ENCODE peak calls at places on chromosomes 13 and 19, in eight cellular contexts. One of them, this sample, is unnamed.

GRCh38 chr19:13965377-13965896 is 13.1 kb downstream of the DCAF15 start:
- DNase-seq in progenitor cell of endocrine pancreas: no peak
- DNase-seq in GM23248: no peak
- DNase-seq in NCI-H774: no peak
- DNase-seq in kidney tubule cell: no peak
- DNase-seq in foreskin fibroblast: no peak
- DNase-seq in T-helper 17 cell: no peak
- DNase-seq in astrocyte of the cerebellum: no peak
- DNase-seq in this sample: no peak

GRCh38 chr13:103066079-103066880 is at the start of gene SLC10A2:
- DNase-seq in progenitor cell of endocrine pancreas: no peak
- DNase-seq in GM23248: no peak
- DNase-seq in NCI-H774: no peak
- DNase-seq in kidney tubule cell: peak; percentile 67
- DNase-seq in foreskin fibroblast: no peak
- DNase-seq in T-helper 17 cell: no peak
- DNase-seq in astrocyte of the cerebellum: no peak
- DNase-seq in this sample: no peak

GRCh38 chr13:28077231-28077630 is 23.1 kb downstream of the FLT3 start:
- DNase-seq in progenitor cell of endocrine pancreas: no peak
- DNase-seq in GM23248: no peak
- DNase-seq in NCI-H774: no peak
- DNase-seq in kidney tubule cell: no peak
- DNase-seq in foreskin fibroblast: no peak
- DNase-seq in T-helper 17 cell: no peak
- DNase-seq in astrocyte of the cerebellum: no peak
- DNase-seq in this sample: no peak

GRCh38 chr19:20999731-21000352 is 20.6 kb upstream of the ZNF430 start:
- DNase-seq in progenitor cell of endocrine pancreas: peak; percentile 78
- DNase-seq in GM23248: peak; percentile 97
- DNase-seq in NCI-H774: peak; percentile 76
- DNase-seq in kidney tubule cell: peak; percentile 95
- DNase-seq in foreskin fibroblast: peak; percentile 57
- DNase-seq in T-helper 17 cell: peak; percentile 66
- DNase-seq in astrocyte of the cerebellum: peak; percentile 55
- DNase-seq in this sample: peak; percentile 81

GRCh38 chr19:1467512-1468273 is 11.3 kb downstream of the C19orf25 start:
- DNase-seq in progenitor cell of endocrine pancreas: no peak
- DNase-seq in GM23248: no peak
- DNase-seq in NCI-H774: no peak
- DNase-seq in kidney tubule cell: no peak
- DNase-seq in foreskin fibroblast: no peak
- DNase-seq in T-helper 17 cell: peak; percentile 11
- DNase-seq in astrocyte of the cerebellum: no peak
- DNase-seq in this sample: no peak

GRCh38 chr19:44552324-44552723 is 22.8 kb upstream of the CEACAM20 start:
- DNase-seq in progenitor cell of endocrine pancreas: peak; percentile 43
- DNase-seq in GM23248: peak; percentile 54
- DNase-seq in NCI-H774: no peak
- DNase-seq in kidney tubule cell: peak; percentile 60
- DNase-seq in foreskin fibroblast: no peak
- DNase-seq in T-helper 17 cell: no peak
- DNase-seq in astrocyte of the cerebellum: no peak
- DNase-seq in this sample: no peak

GRCh38 chr13:73991384-73991783 is 142.8 kb downstream of the KLF12 start:
- DNase-seq in progenitor cell of endocrine pancreas: no peak
- DNase-seq in GM23248: no peak
- DNase-seq in NCI-H774: no peak
- DNase-seq in kidney tubule cell: no peak
- DNase-seq in foreskin fibroblast: no peak
- DNase-seq in T-helper 17 cell: no peak
- DNase-seq in astrocyte of the cerebellum: no peak
- DNase-seq in this sample: no peak

GRCh38 chr13:111123649-111124048 is 8.5 kb downstream of the ARHGEF7 start:
- DNase-seq in progenitor cell of endocrine pancreas: no peak
- DNase-seq in GM23248: no peak
- DNase-seq in NCI-H774: no peak
- DNase-seq in kidney tubule cell: no peak
- DNase-seq in foreskin fibroblast: no peak
- DNase-seq in T-helper 17 cell: no peak
- DNase-seq in astrocyte of the cerebellum: no peak
- DNase-seq in this sample: no peak

GRCh38 chr13:65133094-65133493 is 2097.0 kb downstream of the PCDH9 start:
- DNase-seq in progenitor cell of endocrine pancreas: no peak
- DNase-seq in GM23248: no peak
- DNase-seq in NCI-H774: no peak
- DNase-seq in kidney tubule cell: peak; percentile 9
- DNase-seq in foreskin fibroblast: no peak
- DNase-seq in T-helper 17 cell: no peak
- DNase-seq in astrocyte of the cerebellum: no peak
- DNase-seq in this sample: no peak

GRCh38 chr19:56314018-56314583 is 538 bp downstream of the ZSCAN5A start:
- DNase-seq in progenitor cell of endocrine pancreas: no peak
- DNase-seq in GM23248: peak; percentile 68
- DNase-seq in NCI-H774: peak; percentile 76
- DNase-seq in kidney tubule cell: no peak
- DNase-seq in foreskin fibroblast: peak; percentile 16
- DNase-seq in T-helper 17 cell: no peak
- DNase-seq in astrocyte of the cerebellum: no peak
- DNase-seq in this sample: no peak

GRCh38 chr13:85298387-85298924 is 500.8 kb downstream of the SLITRK6 start:
- DNase-seq in progenitor cell of endocrine pancreas: no peak
- DNase-seq in GM23248: no peak
- DNase-seq in NCI-H774: no peak
- DNase-seq in kidney tubule cell: no peak
- DNase-seq in foreskin fibroblast: no peak
- DNase-seq in T-helper 17 cell: no peak
- DNase-seq in astrocyte of the cerebellum: no peak
- DNase-seq in this sample: no peak

GRCh38 chr13:65830411-65831172 is 1399.5 kb downstream of the PCDH9 start:
- DNase-seq in progenitor cell of endocrine pancreas: no peak
- DNase-seq in GM23248: no peak
- DNase-seq in NCI-H774: no peak
- DNase-seq in kidney tubule cell: no peak
- DNase-seq in foreskin fibroblast: no peak
- DNase-seq in T-helper 17 cell: no peak
- DNase-seq in astrocyte of the cerebellum: no peak
- DNase-seq in this sample: no peak

GRCh38 chr13:51397262-51397933 is 55.4 kb downstream of the INTS6 start:
- DNase-seq in progenitor cell of endocrine pancreas: no peak
- DNase-seq in GM23248: peak; percentile 91
- DNase-seq in NCI-H774: no peak
- DNase-seq in kidney tubule cell: no peak
- DNase-seq in foreskin fibroblast: peak; percentile 50
- DNase-seq in T-helper 17 cell: no peak
- DNase-seq in astrocyte of the cerebellum: peak; percentile 4
- DNase-seq in this sample: no peak

GRCh38 chr13:86135856-86136255 is 336.6 kb upstream of the SLITRK6 start:
- DNase-seq in progenitor cell of endocrine pancreas: no peak
- DNase-seq in GM23248: no peak
- DNase-seq in NCI-H774: no peak
- DNase-seq in kidney tubule cell: no peak
- DNase-seq in foreskin fibroblast: no peak
- DNase-seq in T-helper 17 cell: no peak
- DNase-seq in astrocyte of the cerebellum: no peak
- DNase-seq in this sample: no peak

GRCh38 chr13:113552079-113552478 is 32.5 kb upstream of the TFDP1 start:
- DNase-seq in progenitor cell of endocrine pancreas: no peak
- DNase-seq in GM23248: no peak
- DNase-seq in NCI-H774: no peak
- DNase-seq in kidney tubule cell: no peak
- DNase-seq in foreskin fibroblast: no peak
- DNase-seq in T-helper 17 cell: no peak
- DNase-seq in astrocyte of the cerebellum: no peak
- DNase-seq in this sample: no peak

GRCh38 chr13:71902676-71903075 is 35.7 kb upstream of the DACH1 start:
- DNase-seq in progenitor cell of endocrine pancreas: no peak
- DNase-seq in GM23248: no peak
- DNase-seq in NCI-H774: no peak
- DNase-seq in kidney tubule cell: no peak
- DNase-seq in foreskin fibroblast: no peak
- DNase-seq in T-helper 17 cell: no peak
- DNase-seq in astrocyte of the cerebellum: no peak
- DNase-seq in this sample: no peak

GRCh38 chr19:2986951-2987491 is 9.7 kb downstream of the TLE6 start:
- DNase-seq in progenitor cell of endocrine pancreas: peak; percentile 37
- DNase-seq in GM23248: no peak
- DNase-seq in NCI-H774: no peak
- DNase-seq in kidney tubule cell: no peak
- DNase-seq in foreskin fibroblast: no peak
- DNase-seq in T-helper 17 cell: no peak
- DNase-seq in astrocyte of the cerebellum: no peak
- DNase-seq in this sample: no peak

GRCh38 chr19:48487944-48488343 is 18.8 kb downstream of the CYTH2 start:
- DNase-seq in progenitor cell of endocrine pancreas: no peak
- DNase-seq in GM23248: peak; percentile 94
- DNase-seq in NCI-H774: no peak
- DNase-seq in kidney tubule cell: peak; percentile 94
- DNase-seq in foreskin fibroblast: peak; percentile 86
- DNase-seq in T-helper 17 cell: no peak
- DNase-seq in astrocyte of the cerebellum: no peak
- DNase-seq in this sample: no peak

GRCh38 chr19:34253711-34254551 is 423 bp upstream of the GARRE1 start:
- DNase-seq in progenitor cell of endocrine pancreas: peak; percentile 89
- DNase-seq in GM23248: peak; percentile 83
- DNase-seq in NCI-H774: no peak
- DNase-seq in kidney tubule cell: peak; percentile 77
- DNase-seq in foreskin fibroblast: no peak
- DNase-seq in T-helper 17 cell: no peak
- DNase-seq in astrocyte of the cerebellum: no peak
- DNase-seq in this sample: peak; percentile 85

GRCh38 chr19:16459680-16460079 is 12.1 kb downstream of the EPS15L1 start:
- DNase-seq in progenitor cell of endocrine pancreas: no peak
- DNase-seq in GM23248: no peak
- DNase-seq in NCI-H774: no peak
- DNase-seq in kidney tubule cell: no peak
- DNase-seq in foreskin fibroblast: no peak
- DNase-seq in T-helper 17 cell: no peak
- DNase-seq in astrocyte of the cerebellum: no peak
- DNase-seq in this sample: no peak

GRCh38 chr13:46339035-46339666 is 47.9 kb downstream of the RUBCNL start:
- DNase-seq in progenitor cell of endocrine pancreas: no peak
- DNase-seq in GM23248: peak; percentile 68
- DNase-seq in NCI-H774: no peak
- DNase-seq in kidney tubule cell: peak; percentile 80
- DNase-seq in foreskin fibroblast: peak; percentile 31
- DNase-seq in T-helper 17 cell: no peak
- DNase-seq in astrocyte of the cerebellum: peak; percentile 97
- DNase-seq in this sample: no peak

GRCh38 chr13:29543230-29544215 is 52.0 kb downstream of the SLC7A1 start:
- DNase-seq in progenitor cell of endocrine pancreas: no peak
- DNase-seq in GM23248: peak; percentile 39
- DNase-seq in NCI-H774: no peak
- DNase-seq in kidney tubule cell: peak; percentile 71
- DNase-seq in foreskin fibroblast: no peak
- DNase-seq in T-helper 17 cell: no peak
- DNase-seq in astrocyte of the cerebellum: no peak
- DNase-seq in this sample: no peak

GRCh38 chr13:77544365-77544764 is 8.9 kb downstream of the SCEL start:
- DNase-seq in progenitor cell of endocrine pancreas: no peak
- DNase-seq in GM23248: peak; percentile 17
- DNase-seq in NCI-H774: no peak
- DNase-seq in kidney tubule cell: peak; percentile 71
- DNase-seq in foreskin fibroblast: no peak
- DNase-seq in T-helper 17 cell: no peak
- DNase-seq in astrocyte of the cerebellum: peak; percentile 48
- DNase-seq in this sample: peak; percentile 25

GRCh38 chr19:2033825-2034159 is 17.3 kb downstream of the MKNK2 start:
- DNase-seq in progenitor cell of endocrine pancreas: no peak
- DNase-seq in GM23248: no peak
- DNase-seq in NCI-H774: no peak
- DNase-seq in kidney tubule cell: no peak
- DNase-seq in foreskin fibroblast: no peak
- DNase-seq in T-helper 17 cell: no peak
- DNase-seq in astrocyte of the cerebellum: no peak
- DNase-seq in this sample: no peak

GRCh38 chr19:27858981-27859581 is 1353.9 kb downstream of the UQCRFS1 start:
- DNase-seq in progenitor cell of endocrine pancreas: no peak
- DNase-seq in GM23248: no peak
- DNase-seq in NCI-H774: no peak
- DNase-seq in kidney tubule cell: no peak
- DNase-seq in foreskin fibroblast: no peak
- DNase-seq in T-helper 17 cell: no peak
- DNase-seq in astrocyte of the cerebellum: no peak
- DNase-seq in this sample: no peak

GRCh38 chr13:51585234-51585672 is 991 bp downstream of the WDFY2 start:
- DNase-seq in progenitor cell of endocrine pancreas: no peak
- DNase-seq in GM23248: peak; percentile 55
- DNase-seq in NCI-H774: no peak
- DNase-seq in kidney tubule cell: no peak
- DNase-seq in foreskin fibroblast: no peak
- DNase-seq in T-helper 17 cell: no peak
- DNase-seq in astrocyte of the cerebellum: no peak
- DNase-seq in this sample: no peak

GRCh38 chr13:20390526-20391175 is 135.0 kb downstream of the CRYL1 start:
- DNase-seq in progenitor cell of endocrine pancreas: no peak
- DNase-seq in GM23248: peak; percentile 13
- DNase-seq in NCI-H774: no peak
- DNase-seq in kidney tubule cell: no peak
- DNase-seq in foreskin fibroblast: no peak
- DNase-seq in T-helper 17 cell: no peak
- DNase-seq in astrocyte of the cerebellum: no peak
- DNase-seq in this sample: no peak

GRCh38 chr19:13968383-13968935 is 16.1 kb downstream of the DCAF15 start:
- DNase-seq in progenitor cell of endocrine pancreas: no peak
- DNase-seq in GM23248: no peak
- DNase-seq in NCI-H774: no peak
- DNase-seq in kidney tubule cell: no peak
- DNase-seq in foreskin fibroblast: no peak
- DNase-seq in T-helper 17 cell: no peak
- DNase-seq in astrocyte of the cerebellum: no peak
- DNase-seq in this sample: no peak

GRCh38 chr19:11263726-11264125 is 1.4 kb upstream of the DOCK6 start:
- DNase-seq in progenitor cell of endocrine pancreas: no peak
- DNase-seq in GM23248: no peak
- DNase-seq in NCI-H774: no peak
- DNase-seq in kidney tubule cell: no peak
- DNase-seq in foreskin fibroblast: no peak
- DNase-seq in T-helper 17 cell: no peak
- DNase-seq in astrocyte of the cerebellum: no peak
- DNase-seq in this sample: no peak

GRCh38 chr19:44636439-44637389 is 7.0 kb upstream of the PVR start:
- DNase-seq in progenitor cell of endocrine pancreas: no peak
- DNase-seq in GM23248: no peak
- DNase-seq in NCI-H774: no peak
- DNase-seq in kidney tubule cell: no peak
- DNase-seq in foreskin fibroblast: no peak
- DNase-seq in T-helper 17 cell: no peak
- DNase-seq in astrocyte of the cerebellum: no peak
- DNase-seq in this sample: no peak

GRCh38 chr19:43934055-43934984 is 762 bp downstream of the ZNF45 start:
- DNase-seq in progenitor cell of endocrine pancreas: no peak
- DNase-seq in GM23248: peak; percentile 39
- DNase-seq in NCI-H774: no peak
- DNase-seq in kidney tubule cell: peak; percentile 25
- DNase-seq in foreskin fibroblast: no peak
- DNase-seq in T-helper 17 cell: no peak
- DNase-seq in astrocyte of the cerebellum: no peak
- DNase-seq in this sample: no peak

GRCh38 chr19:1450735-1451669 is 1.1 kb downstream of the APC2 start:
- DNase-seq in progenitor cell of endocrine pancreas: no peak
- DNase-seq in GM23248: no peak
- DNase-seq in NCI-H774: no peak
- DNase-seq in kidney tubule cell: no peak
- DNase-seq in foreskin fibroblast: no peak
- DNase-seq in T-helper 17 cell: no peak
- DNase-seq in astrocyte of the cerebellum: no peak
- DNase-seq in this sample: no peak

GRCh38 chr13:60562081-60562764 is 165.2 kb downstream of the TDRD3 start:
- DNase-seq in progenitor cell of endocrine pancreas: no peak
- DNase-seq in GM23248: peak; percentile 7
- DNase-seq in NCI-H774: no peak
- DNase-seq in kidney tubule cell: peak; percentile 34
- DNase-seq in foreskin fibroblast: no peak
- DNase-seq in T-helper 17 cell: no peak
- DNase-seq in astrocyte of the cerebellum: no peak
- DNase-seq in this sample: no peak